ENCODE peak calls at places on chromosome 19, in five cellular contexts. S is pancreas, G is uterus, A is cardiac muscle cell, I is left lung. T is an unnamed sample. For H3K4me1, the result is how much of the 10 kb centered on the place peaks cover.

GRCh38 chr19:4456843-4457653 is 546 bp downstream of the UBXN6 start:
- DNase-seq in G (peak), I (no peak), S (peak), A (peak), T (peak)

GRCh38 chr19:55777528-55777927 is 8.6 kb downstream of the RFPL4AL1 start:
- DNase-seq in A (no peak), S (no peak), I (no peak), G (no peak), T (peak)

GRCh38 chr19:3818479-3818878 is 32.3 kb upstream of the MATK start:
- DNase-seq in S (no peak), A (peak), I (no peak), G (no peak), T (no peak)

GRCh38 chr19:15199219-15199651 is 1.6 kb downstream of the NOTCH3 start:
- DNase-seq in S (no peak), I (no peak), A (no peak), G (no peak), T (no peak)

GRCh38 chr19:10533656-10534386 is 9.9 kb upstream of the ATG4D start:
- DNase-seq in I (no peak), A (peak), S (no peak), G (no peak), T (no peak)

GRCh38 chr19:1567848-1568227 is 287 bp downstream of the MEX3D start:
- DNase-seq in G (no peak), A (no peak), I (no peak), S (no peak), T (no peak)

GRCh38 chr19:46508206-46508605 is 12.5 kb upstream of the PNMA8B start:
- DNase-seq in S (no peak), G (no peak), A (no peak), I (no peak), T (no peak)

GRCh38 chr19:3459322-3459881 is 20.9 kb downstream of the SMIM24 start:
- DNase-seq in S (peak), A (peak), I (no peak), G (peak), T (no peak)

GRCh38 chr19:10431943-10432735 is 11.8 kb downstream of the PDE4A start:
- DNase-seq in I (peak), G (peak), S (peak), A (peak), T (peak)

GRCh38 chr19:58468216-58468839 is 1.4 kb downstream of the ZNF324 start:
- DNase-seq in I (no peak), G (no peak), S (no peak), A (no peak), T (no peak)

GRCh38 chr19:55314396-55314795 is 10.7 kb downstream of the TMEM150B start:
- DNase-seq in I (no peak), G (no peak), S (no peak), A (no peak), T (no peak)

GRCh38 chr19:29676586-29676985 is 11.3 kb downstream of the PLEKHF1 start:
- DNase-seq in S (no peak), A (no peak), G (no peak), I (peak), T (no peak)

GRCh38 chr19:732325-733069 is 18.4 kb upstream of the MISP start:
- DNase-seq in S (no peak), A (no peak), I (no peak), G (no peak), T (no peak)

GRCh38 chr19:6071840-6072239 is 38.5 kb downstream of the RFX2 start:
- DNase-seq in A (no peak), G (no peak), I (no peak), S (no peak), T (no peak)

GRCh38 chr19:19406878-19407639 is 1.6 kb downstream of the GATAD2A start:
- DNase-seq in S (peak), G (no peak), I (no peak), A (peak), T (peak)
- H3K4me1 ChIP-seq in S (under half), G (under half), I (half or more), A (under half), T (under half)

GRCh38 chr19:57068921-57069697 is 50.7 kb upstream of the USP29 start:
- DNase-seq in S (no peak), G (peak), I (no peak), A (no peak), T (peak)
- TF ChIP-seq CTCF in S (no peak), G (peak), I (no peak), A (no peak), T (peak)

GRCh38 chr19:13015361-13016231 is 20.3 kb downstream of the NFIX start:
- DNase-seq in G (no peak), I (peak), A (peak), S (no peak), T (peak)

GRCh38 chr19:13014921-13015280 is 19.6 kb downstream of the NFIX start:
- DNase-seq in A (no peak), G (no peak), S (no peak), I (no peak), T (no peak)

GRCh38 chr19:13012690-13013608 is 17.7 kb downstream of the NFIX start:
- DNase-seq in A (peak), S (no peak), G (peak), I (peak), T (peak)

GRCh38 chr19:13013649-13014048 is 18.4 kb downstream of the NFIX start:
- DNase-seq in I (peak), S (no peak), A (no peak), G (peak), T (no peak)

DNA sequence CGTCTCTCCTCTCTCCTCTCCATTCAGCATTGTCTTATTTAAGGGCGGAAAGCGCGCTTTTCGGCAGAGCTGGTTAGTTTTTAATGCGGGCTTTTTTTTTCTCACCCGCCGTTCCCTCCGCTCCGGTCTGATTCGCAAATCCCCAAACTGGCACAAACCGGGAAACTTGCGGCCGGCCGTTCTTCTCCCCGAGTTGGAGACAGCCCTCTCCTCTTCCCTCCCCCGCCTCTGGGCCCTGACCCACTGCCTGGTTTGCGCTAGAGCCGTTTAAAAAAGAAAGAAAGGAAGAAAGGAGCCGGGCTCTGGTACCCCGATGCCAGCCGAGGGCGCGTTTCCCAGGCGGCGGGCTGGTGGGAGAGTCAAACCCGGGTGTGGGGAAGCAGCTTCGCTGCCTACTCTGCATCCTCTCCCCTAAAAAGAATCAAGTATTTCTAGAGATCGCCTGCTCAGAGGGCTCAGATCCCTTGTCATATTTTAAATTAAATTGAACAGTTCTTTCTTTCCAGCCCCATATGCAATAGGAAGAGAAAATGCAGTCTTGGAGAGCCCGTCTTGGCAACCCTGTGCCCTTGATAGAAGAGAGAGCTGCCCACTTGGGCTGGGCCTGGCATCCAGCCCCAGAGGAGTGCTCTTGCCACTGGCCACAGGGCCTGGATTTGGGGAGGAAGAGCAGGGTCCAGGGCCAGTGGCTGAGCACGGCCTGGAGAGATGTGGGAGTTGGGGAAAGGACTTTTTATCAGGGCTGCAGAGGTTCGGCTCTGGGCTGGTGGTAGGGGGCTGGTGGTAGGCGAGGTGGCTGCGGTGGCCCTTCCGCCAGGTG is 19.0 kb downstream of the NFIX start:
- DNase-seq in G (peak), A (peak), S (no peak), I (peak), T (peak)
- H3K4me1 ChIP-seq in G (under half), A (under half), S (under half), I (half or more), T (under half)

GRCh38 chr19:13718733-13719132 is 45.6 kb upstream of the MRI1 start:
- DNase-seq in I (no peak), A (peak), G (peak), S (no peak), T (peak)
- TF ChIP-seq CTCF in I (no peak), A (no peak), G (no peak), S (no peak), T (peak)

GRCh38 chr19:33621811-33622504 is at the start of gene CHST8:
- DNase-seq in A (peak), I (no peak), S (peak), G (peak), T (peak)
- H3K4me1 ChIP-seq in A (under half), I (under half), S (under half), G (under half), T (under half)

GRCh38 chr19:44566984-44567383 is 37.5 kb upstream of the CEACAM20 start:
- DNase-seq in G (no peak), A (no peak), I (no peak), S (no peak), T (no peak)
- TF ChIP-seq CTCF in G (no peak), A (no peak), I (no peak), S (no peak), T (no peak)

DNA sequence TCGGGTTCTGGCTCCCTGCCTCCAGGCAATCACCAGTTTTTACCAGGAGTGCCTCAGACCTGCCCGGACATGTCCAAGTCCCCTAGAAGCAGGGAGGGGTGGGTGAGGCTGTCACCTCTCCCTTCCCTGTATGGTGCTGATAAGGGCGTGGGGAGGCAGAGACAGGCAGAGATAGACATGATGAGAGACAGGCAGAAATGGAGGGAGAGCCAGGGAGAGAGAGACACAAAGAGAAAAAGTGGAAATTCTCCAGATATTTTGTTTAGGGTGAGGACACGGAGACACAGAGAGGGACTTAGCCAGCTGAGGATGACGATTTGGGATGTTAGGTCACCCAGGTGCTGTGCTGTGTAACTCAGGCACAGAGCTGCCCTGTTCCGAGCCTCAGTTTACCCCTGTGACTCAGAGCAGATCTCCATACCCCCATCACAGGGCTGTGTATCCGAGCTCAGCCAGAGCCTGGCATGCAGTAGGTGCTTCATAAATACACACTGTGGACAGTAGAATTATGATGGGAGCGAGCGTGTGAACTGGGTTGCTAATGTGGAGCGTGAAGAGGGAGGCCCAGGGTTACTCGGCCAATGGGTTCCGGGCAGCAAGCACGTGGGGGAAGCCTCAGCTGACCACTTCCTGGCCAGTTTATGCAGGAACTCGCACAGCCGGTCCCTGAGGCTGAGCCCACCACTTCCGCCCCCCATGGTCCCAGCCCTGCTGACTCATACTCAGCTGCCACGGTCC is 11.9 kb upstream of the GDF15 start:
- DNase-seq in S (peak), I (peak), A (peak), G (peak), T (peak)
- H3K4me1 ChIP-seq in S (under half), I (half or more), A (under half), G (under half), T (under half)

T was measured in A673.